ENCODE peak calls at places on chromosomes 11 and 22, in nine cellular contexts. C is osteocyte; K is heart left ventricle; O is CD4-positive, alpha-beta T cell; N is foreskin fibroblast; L is lower leg skin; M is tibial nerve; R is BJ; T is lower lobe of right lung. B is an unnamed sample.

GRCh38 chr11:12684821-12685220 is 10.6 kb downstream of the TEAD1 start:
- DNase-seq in M (no peak), O (no peak), K (no peak), L (no peak), R (no peak), T (no peak), N (no peak), C (no peak), B (no peak)

GRCh38 chr22:44430716-44431115 is 67.3 kb downstream of the RTL6 start:
- DNase-seq in N (no peak), K (peak; percentile 3), O (no peak), C (no peak), T (no peak), M (no peak), L (no peak), R (no peak), B (no peak)

GRCh38 chr11:122187373-122188165 is 71.6 kb upstream of the BLID start:
- DNase-seq in O (no peak), T (no peak), N (no peak), C (no peak), R (no peak), K (no peak), L (no peak), M (no peak), B (no peak)

GRCh38 chr11:17014321-17014773 is at the start of gene PLEKHA7:
- DNase-seq in C (no peak), L (no peak), R (no peak), K (no peak), N (no peak), O (no peak), M (no peak), T (no peak), B (no peak)

GRCh38 chr22:25008666-25009065 is 56.1 kb downstream of the KIAA1671 start:
- DNase-seq in M (no peak), R (no peak), T (no peak), K (peak; percentile 47), C (no peak), L (no peak), N (no peak), O (no peak), B (no peak)

GRCh38 chr22:23793326-23793725 is 6.6 kb downstream of the SMARCB1 start:
- DNase-seq in L (no peak), T (peak; percentile 13), R (no peak), O (no peak), C (no peak), N (no peak), K (no peak), M (no peak), B (no peak)

GRCh38 chr11:47071871-47072270 is 104.8 kb downstream of the ARFGAP2 start:
- DNase-seq in C (no peak), L (peak; percentile 53), O (no peak), R (no peak), N (no peak), K (no peak), M (peak; percentile 22), T (no peak), B (no peak)

GRCh38 chr22:33666661-33667619 is 253.3 kb downstream of the LARGE1 start:
- DNase-seq in K (no peak), T (no peak), M (no peak), N (no peak), R (no peak), L (no peak), C (no peak), O (no peak), B (no peak)

GRCh38 chr11:86782781-86783180 is 17.6 kb upstream of the PRSS23 start:
- DNase-seq in R (no peak), T (no peak), L (no peak), N (no peak), K (no peak), M (no peak), C (no peak), O (no peak), B (no peak)

GRCh38 chr11:106128740-106129139 is 51.3 kb downstream of the AASDHPPT start:
- DNase-seq in L (no peak), T (no peak), R (no peak), O (no peak), N (no peak), C (no peak), K (no peak), M (no peak), B (no peak)

GRCh38 chr11:65586676-65587075 is 8.9 kb downstream of the KCNK7 start:
- DNase-seq in O (no peak), R (no peak), N (peak; percentile 91), K (no peak), C (no peak), L (no peak), M (no peak), T (no peak), B (peak; percentile 64)

GRCh38 chr11:116611998-116612620 is 160.7 kb downstream of the BUD13 start:
- DNase-seq in N (no peak), R (no peak), T (no peak), M (no peak), L (no peak), C (peak; percentile 54), K (no peak), O (no peak), B (no peak)

GRCh38 chr11:116603783-116604323 is 168.9 kb downstream of the BUD13 start:
- DNase-seq in L (no peak), C (no peak), O (no peak), N (no peak), R (no peak), T (no peak), M (no peak), K (no peak), B (no peak)

GRCh38 chr22:22049684-22050083 is 67.1 kb upstream of the TOP3B start:
- DNase-seq in T (no peak), K (no peak), M (no peak), R (no peak), C (no peak), L (no peak), N (no peak), O (no peak), B (no peak)

GRCh38 chr22:22047776-22048175 is 65.2 kb upstream of the TOP3B start:
- DNase-seq in T (no peak), K (no peak), C (no peak), R (no peak), L (no peak), N (no peak), O (no peak), M (no peak), B (no peak)

GRCh38 chr22:22048981-22049531 is 66.5 kb upstream of the TOP3B start:
- DNase-seq in L (no peak), O (no peak), R (no peak), K (no peak), T (no peak), M (no peak), N (no peak), C (no peak), B (no peak)

GRCh38 chr22:22047266-22047665 is 64.7 kb upstream of the TOP3B start:
- DNase-seq in R (no peak), K (no peak), T (no peak), N (no peak), M (no peak), L (no peak), O (no peak), C (no peak), B (no peak)

GRCh38 chr22:22048318-22048942 is 65.8 kb upstream of the TOP3B start:
- DNase-seq in C (no peak), O (no peak), R (no peak), L (no peak), N (no peak), M (no peak), K (no peak), T (no peak), B (no peak)
- TF ChIP-seq CTCF in C (no peak), O (no peak), R (no peak), L (no peak), N (no peak), M (no peak), K (no peak), T (no peak), B (no peak)

DNA sequence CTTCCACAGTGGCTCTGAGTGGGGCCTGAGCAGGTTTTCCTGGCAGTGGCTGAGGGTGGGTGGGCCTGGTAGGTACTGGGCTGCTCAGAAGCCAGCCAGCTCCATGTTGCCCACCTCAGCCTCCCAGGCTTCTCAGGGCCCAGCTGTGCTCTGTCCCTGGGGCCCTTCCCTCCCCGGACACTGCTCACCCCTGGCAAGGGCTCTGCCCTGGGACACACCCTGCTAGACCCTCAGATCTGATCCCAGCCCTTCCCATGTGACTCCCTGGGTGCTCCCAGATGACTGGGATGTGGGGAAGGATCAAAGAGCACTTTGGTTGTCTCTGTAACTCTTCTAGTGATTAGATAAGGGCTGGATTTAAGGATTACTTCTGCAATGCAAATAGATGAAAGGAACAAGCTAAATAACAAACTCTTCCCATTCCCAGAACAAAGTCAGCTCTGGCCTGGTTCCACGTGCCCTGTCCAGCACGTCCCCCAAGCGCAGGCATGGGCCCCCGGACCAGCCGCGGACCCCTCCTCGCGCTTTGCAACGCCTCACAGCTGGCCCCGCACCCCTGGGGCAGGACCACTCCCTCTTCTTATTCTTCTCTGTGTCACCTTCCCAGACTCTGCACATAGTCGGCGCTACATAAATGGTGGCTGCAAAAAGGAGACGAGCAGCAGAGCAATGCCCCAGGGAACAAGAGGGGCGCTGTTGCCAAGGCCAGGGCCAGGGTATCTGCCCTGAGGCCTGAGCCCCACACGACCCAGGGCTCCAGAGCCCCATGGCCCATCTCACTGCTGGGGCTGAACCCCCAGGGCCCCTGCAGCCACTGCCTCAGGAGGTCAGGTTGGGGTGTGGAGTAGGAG is 5.7 kb upstream of the KRTAP5-6 start:
- DNase-seq in O (no peak), K (no peak), M (no peak), T (peak; percentile 41), C (no peak), N (no peak), R (no peak), L (no peak), B (no peak)
- TF ChIP-seq CTCF in O (no peak), K (no peak), M (no peak), T (no peak), C (no peak), N (no peak), R (no peak), L (no peak), B (no peak)

DNA sequence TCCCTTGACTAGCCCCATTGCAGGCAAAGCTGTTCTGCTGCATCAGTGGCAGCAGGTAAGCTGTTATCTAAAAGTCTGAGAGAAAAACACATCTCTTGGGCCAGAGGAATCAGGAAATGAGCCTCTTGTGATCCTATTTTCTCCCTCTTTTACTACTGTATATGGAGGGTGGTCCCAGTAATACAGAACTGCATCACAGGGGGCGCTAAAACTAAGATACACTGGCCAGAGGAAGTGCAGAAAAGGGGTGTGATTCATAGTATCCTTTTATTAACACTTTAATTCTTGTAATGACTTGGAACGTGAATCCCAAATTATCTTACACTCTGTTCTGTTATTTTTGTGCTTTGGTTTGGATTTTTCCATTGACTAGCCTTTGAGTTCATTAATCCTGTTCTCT is 8.8 kb upstream of the MED17 start:
- DNase-seq in M (no peak), N (peak; percentile 8), K (no peak), R (no peak), L (no peak), C (no peak), O (no peak), T (no peak), B (no peak)
- TF ChIP-seq CTCF in M (no peak), N (no peak), K (no peak), R (peak; percentile 9), L (no peak), C (peak; percentile 29), O (no peak), T (no peak), B (no peak)

DNA sequence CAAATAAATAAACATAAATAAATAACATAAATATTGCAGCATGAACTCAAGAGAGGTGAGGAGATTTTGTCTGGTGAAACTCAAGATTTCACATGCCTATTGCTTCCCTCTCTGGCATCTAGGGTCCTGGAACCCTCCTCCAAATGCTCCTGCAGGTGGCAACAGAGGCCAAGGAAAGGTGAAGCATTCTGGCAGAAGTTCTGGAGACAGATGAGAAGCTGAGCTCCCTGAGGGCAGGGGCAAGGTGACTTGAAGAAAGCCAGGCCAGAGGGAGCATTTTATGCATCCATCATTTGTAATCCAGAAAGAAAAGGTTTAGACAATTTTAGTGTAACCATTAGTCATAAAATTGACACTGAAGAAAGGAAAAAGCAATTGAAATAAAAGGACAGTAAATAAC is 64.9 kb downstream of the ENDOD1 start:
- DNase-seq in M (peak; percentile 43), R (no peak), L (no peak), O (peak; percentile 60), K (no peak), T (no peak), N (peak; percentile 74), C (no peak), B (no peak)
- TF ChIP-seq CTCF in M (peak; percentile 49), R (peak; percentile 49), L (no peak), O (peak; percentile 79), K (peak; percentile 49), T (peak; percentile 58), N (peak; percentile 45), C (peak; percentile 75), B (peak; percentile 58)